ENCODE peak calls at places on chromosomes 3 and 15, in eight cellular contexts. One of them, this sample, is unnamed.

GRCh38 chr15:74302821-74303359 is 64.6 kb downstream of the CYP11A1 start:
- DNase-seq in H1: peak
- DNase-seq in transverse colon: peak
- DNase-seq in HepG2: peak
- DNase-seq in K562: peak
- DNase-seq in esophagus muscularis mucosa: no peak
- DNase-seq in GM12878: no peak
- DNase-seq in stomach: peak
- DNase-seq in this sample: peak

GRCh38 chr3:88954853-88955252 is 152.6 kb upstream of the EPHA3 start:
- DNase-seq in HepG2: no peak
- DNase-seq in K562: no peak
- DNase-seq in stomach: no peak
- DNase-seq in transverse colon: no peak
- DNase-seq in GM12878: no peak
- DNase-seq in H1: no peak
- DNase-seq in esophagus muscularis mucosa: no peak
- DNase-seq in this sample: no peak

GRCh38 chr15:75712668-75713337 is at the start of gene CSPG4:
- DNase-seq in esophagus muscularis mucosa: no peak
- DNase-seq in stomach: peak
- DNase-seq in H1: no peak
- DNase-seq in K562: peak
- DNase-seq in transverse colon: peak
- DNase-seq in HepG2: no peak
- DNase-seq in GM12878: no peak
- DNase-seq in this sample: peak

GRCh38 chr3:11297126-11297525 is 24.9 kb downstream of the ATG7 start:
- DNase-seq in H1: no peak
- DNase-seq in stomach: no peak
- DNase-seq in GM12878: no peak
- DNase-seq in HepG2: no peak
- DNase-seq in K562: no peak
- DNase-seq in esophagus muscularis mucosa: no peak
- DNase-seq in transverse colon: no peak
- DNase-seq in this sample: no peak

GRCh38 chr15:95247068-95247984 is 1016.0 kb downstream of the MCTP2 start:
- DNase-seq in transverse colon: no peak
- DNase-seq in stomach: peak
- DNase-seq in HepG2: peak
- DNase-seq in esophagus muscularis mucosa: no peak
- DNase-seq in H1: no peak
- DNase-seq in GM12878: no peak
- DNase-seq in K562: peak
- DNase-seq in this sample: no peak

GRCh38 chr3:53286727-53287412 is 31.0 kb upstream of the TKT start:
- DNase-seq in H1: no peak
- DNase-seq in transverse colon: no peak
- DNase-seq in HepG2: no peak
- DNase-seq in K562: no peak
- DNase-seq in GM12878: no peak
- DNase-seq in stomach: no peak
- DNase-seq in esophagus muscularis mucosa: no peak
- DNase-seq in this sample: no peak

GRCh38 chr3:39104961-39105686 is 2.3 kb downstream of the GORASP1 start:
- DNase-seq in K562: no peak
- DNase-seq in esophagus muscularis mucosa: no peak
- DNase-seq in HepG2: no peak
- DNase-seq in GM12878: no peak
- DNase-seq in transverse colon: no peak
- DNase-seq in H1: no peak
- DNase-seq in stomach: no peak
- DNase-seq in this sample: no peak

GRCh38 chr3:52896613-52897012 is 735 bp downstream of the STIMATE start:
- DNase-seq in esophagus muscularis mucosa: no peak
- DNase-seq in GM12878: no peak
- DNase-seq in HepG2: no peak
- DNase-seq in stomach: no peak
- DNase-seq in transverse colon: no peak
- DNase-seq in H1: peak
- DNase-seq in K562: no peak
- DNase-seq in this sample: no peak

GRCh38 chr15:57540736-57541135 is 51.0 kb upstream of the MYZAP start:
- DNase-seq in GM12878: peak
- DNase-seq in K562: no peak
- DNase-seq in transverse colon: no peak
- DNase-seq in H1: no peak
- DNase-seq in esophagus muscularis mucosa: no peak
- DNase-seq in stomach: no peak
- DNase-seq in HepG2: no peak
- DNase-seq in this sample: no peak

GRCh38 chr3:172658344-172659245 is 52.3 kb downstream of the NCEH1 start:
- DNase-seq in K562: peak
- DNase-seq in H1: no peak
- DNase-seq in GM12878: no peak
- DNase-seq in transverse colon: no peak
- DNase-seq in stomach: no peak
- DNase-seq in HepG2: peak
- DNase-seq in esophagus muscularis mucosa: peak
- DNase-seq in this sample: no peak

GRCh38 chr15:64749999-64750657 is 25.3 kb downstream of the RBPMS2 start:
- DNase-seq in GM12878: no peak
- DNase-seq in stomach: no peak
- DNase-seq in H1: peak
- DNase-seq in transverse colon: no peak
- DNase-seq in K562: peak
- DNase-seq in esophagus muscularis mucosa: no peak
- DNase-seq in HepG2: no peak
- DNase-seq in this sample: no peak

GRCh38 chr15:90419738-90420487 is 31.9 kb downstream of the IQGAP1 start:
- DNase-seq in HepG2: no peak
- DNase-seq in H1: no peak
- DNase-seq in GM12878: peak
- DNase-seq in esophagus muscularis mucosa: no peak
- DNase-seq in K562: no peak
- DNase-seq in transverse colon: no peak
- DNase-seq in stomach: no peak
- DNase-seq in this sample: no peak

GRCh38 chr15:82197734-82198594 is 64.6 kb downstream of the EFL1 start:
- DNase-seq in esophagus muscularis mucosa: no peak
- DNase-seq in H1: peak
- DNase-seq in HepG2: peak
- DNase-seq in K562: peak
- DNase-seq in stomach: peak
- DNase-seq in GM12878: peak
- DNase-seq in transverse colon: peak
- DNase-seq in this sample: peak

GRCh38 chr3:106534206-106534605 is 665.4 kb upstream of the CBLB start:
- DNase-seq in stomach: no peak
- DNase-seq in K562: no peak
- DNase-seq in transverse colon: peak
- DNase-seq in HepG2: no peak
- DNase-seq in GM12878: no peak
- DNase-seq in esophagus muscularis mucosa: no peak
- DNase-seq in H1: no peak
- DNase-seq in this sample: no peak

GRCh38 chr3:52225452-52226228 is at the start of gene TLR9:
- DNase-seq in esophagus muscularis mucosa: no peak
- DNase-seq in transverse colon: peak
- DNase-seq in stomach: no peak
- DNase-seq in GM12878: peak
- DNase-seq in HepG2: no peak
- DNase-seq in H1: no peak
- DNase-seq in K562: no peak
- DNase-seq in this sample: no peak

GRCh38 chr3:69809076-69809835 is 70.0 kb downstream of the MITF start:
- DNase-seq in K562: no peak
- DNase-seq in GM12878: no peak
- DNase-seq in HepG2: no peak
- DNase-seq in transverse colon: no peak
- DNase-seq in esophagus muscularis mucosa: no peak
- DNase-seq in stomach: no peak
- DNase-seq in H1: no peak
- DNase-seq in this sample: no peak

DNA sequence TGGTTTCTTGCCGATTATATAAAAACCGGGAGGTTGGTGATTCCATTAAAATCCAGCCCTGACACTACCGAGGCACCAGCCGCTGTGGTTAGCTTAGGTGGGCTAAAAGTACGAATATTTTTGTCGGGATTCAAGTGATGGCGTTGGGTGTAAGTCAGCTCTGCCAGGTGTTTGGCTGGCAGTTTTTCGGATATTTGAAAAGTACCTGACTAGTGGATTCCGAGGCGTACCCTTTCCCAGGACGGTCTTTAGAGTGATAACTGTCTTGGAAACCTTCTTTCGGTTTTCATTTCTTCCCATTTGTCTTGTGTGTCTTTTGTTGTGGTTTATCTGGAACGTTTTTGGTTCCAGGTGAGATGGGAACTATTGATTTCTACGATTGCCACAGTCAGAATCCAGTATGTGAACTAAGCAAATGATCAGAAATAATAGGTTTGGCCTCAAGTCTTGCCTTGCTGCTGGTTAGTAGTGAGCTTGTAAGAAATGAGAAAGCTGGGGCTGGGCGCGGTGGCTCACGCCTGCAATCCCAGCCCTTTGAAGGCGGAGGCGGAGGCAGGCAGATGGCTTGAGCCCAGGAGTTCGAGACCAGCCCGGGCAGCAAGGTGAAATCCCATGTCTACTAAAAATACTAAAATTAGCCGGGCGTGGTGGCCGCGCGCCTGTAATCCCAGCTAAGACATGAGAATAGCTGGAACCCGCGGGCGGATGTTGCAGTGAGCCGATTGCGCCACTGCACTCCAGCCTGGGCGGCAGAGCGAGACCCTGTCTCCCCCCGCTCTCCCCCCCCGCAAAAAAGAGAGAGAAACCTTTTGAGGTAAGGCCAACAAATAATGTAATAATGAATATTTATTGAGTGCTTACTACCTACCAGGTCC is 1.4 kb downstream of the FYTTD1 start:
- DNase-seq in HepG2: no peak
- DNase-seq in GM12878: no peak
- DNase-seq in transverse colon: peak
- DNase-seq in K562: no peak
- DNase-seq in esophagus muscularis mucosa: no peak
- DNase-seq in H1: no peak
- DNase-seq in stomach: peak
- DNase-seq in this sample: peak
- TF ChIP-seq POLR2AphosphoS5 in HepG2: no peak
- TF ChIP-seq POLR2AphosphoS5 in GM12878: peak
- TF ChIP-seq POLR2AphosphoS5 in transverse colon: no peak
- TF ChIP-seq POLR2AphosphoS5 in K562: no peak
- TF ChIP-seq POLR2AphosphoS5 in esophagus muscularis mucosa: peak
- TF ChIP-seq POLR2AphosphoS5 in H1: no peak
- TF ChIP-seq POLR2AphosphoS5 in stomach: peak
- TF ChIP-seq POLR2AphosphoS5 in this sample: peak

DNA sequence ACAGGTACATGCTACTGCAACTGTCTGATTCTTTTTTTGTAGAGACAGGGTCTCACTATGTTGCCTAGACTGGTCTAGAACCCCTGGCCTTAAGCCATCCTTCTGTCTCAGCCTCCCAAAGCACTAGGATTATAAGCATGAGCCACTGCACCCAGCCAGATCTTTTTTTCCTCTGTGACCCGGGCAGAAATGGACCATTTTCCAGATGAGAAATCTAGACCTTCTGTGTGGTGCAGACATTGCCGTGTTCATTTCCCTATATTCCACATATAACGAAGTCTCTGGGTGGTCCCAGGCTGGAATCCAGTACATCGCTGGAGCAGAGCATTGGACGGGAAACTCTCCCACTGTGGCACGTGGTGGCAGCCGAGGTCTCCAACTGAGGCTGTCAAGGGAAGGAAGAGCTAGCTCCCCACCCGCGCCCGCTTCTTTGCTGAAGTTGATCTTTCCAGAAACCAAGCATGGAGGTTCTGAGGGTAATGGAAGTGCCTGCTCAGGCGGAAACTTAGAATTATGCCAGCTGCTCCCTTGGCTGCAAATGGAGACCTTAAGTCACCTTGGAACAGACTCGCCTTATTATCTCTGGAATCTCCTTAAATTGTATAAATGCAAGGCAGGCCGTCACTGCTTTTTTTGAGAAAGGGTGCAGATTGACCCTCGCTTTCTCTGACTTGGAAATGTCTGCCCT is 23.1 kb upstream of the TXNRD3 start:
- DNase-seq in GM12878: no peak
- DNase-seq in transverse colon: no peak
- DNase-seq in H1: no peak
- DNase-seq in K562: no peak
- DNase-seq in stomach: no peak
- DNase-seq in esophagus muscularis mucosa: peak
- DNase-seq in HepG2: no peak
- DNase-seq in this sample: no peak
- H3K4me3 ChIP-seq in GM12878: no peak
- H3K4me3 ChIP-seq in transverse colon: no peak
- H3K4me3 ChIP-seq in H1: no peak
- H3K4me3 ChIP-seq in K562: no peak
- H3K4me3 ChIP-seq in stomach: no peak
- H3K4me3 ChIP-seq in esophagus muscularis mucosa: no peak
- H3K4me3 ChIP-seq in HepG2: no peak
- H3K4me3 ChIP-seq in this sample: no peak

GRCh38 chr3:18868911-18869689 is 279.2 kb upstream of the KCNH8 start:
- DNase-seq in H1: no peak
- DNase-seq in stomach: no peak
- DNase-seq in GM12878: no peak
- DNase-seq in K562: no peak
- DNase-seq in HepG2: no peak
- DNase-seq in transverse colon: no peak
- DNase-seq in esophagus muscularis mucosa: no peak
- DNase-seq in this sample: no peak
- TF ChIP-seq EP300 in H1: no peak
- TF ChIP-seq EP300 in stomach: no peak
- TF ChIP-seq EP300 in GM12878: no peak
- TF ChIP-seq EP300 in K562: no peak
- TF ChIP-seq EP300 in HepG2: no peak
- TF ChIP-seq EP300 in transverse colon: no peak
- TF ChIP-seq EP300 in esophagus muscularis mucosa: no peak
- TF ChIP-seq EP300 in this sample: no peak

GRCh38 chr3:111956995-111957736 is 21.7 kb upstream of the ABHD10 start:
- DNase-seq in K562: no peak
- DNase-seq in transverse colon: no peak
- DNase-seq in GM12878: no peak
- DNase-seq in esophagus muscularis mucosa: no peak
- DNase-seq in stomach: no peak
- DNase-seq in H1: peak
- DNase-seq in HepG2: no peak
- DNase-seq in this sample: no peak
- TF ChIP-seq POLR2AphosphoS5 in K562: no peak
- TF ChIP-seq POLR2AphosphoS5 in transverse colon: no peak
- TF ChIP-seq POLR2AphosphoS5 in GM12878: no peak
- TF ChIP-seq POLR2AphosphoS5 in esophagus muscularis mucosa: no peak
- TF ChIP-seq POLR2AphosphoS5 in stomach: no peak
- TF ChIP-seq POLR2AphosphoS5 in H1: no peak
- TF ChIP-seq POLR2AphosphoS5 in HepG2: no peak
- TF ChIP-seq POLR2AphosphoS5 in this sample: peak

GRCh38 chr15:65870889-65871533 is 1.7 kb downstream of the RAB11A start:
- DNase-seq in K562: peak
- DNase-seq in GM12878: no peak
- DNase-seq in transverse colon: no peak
- DNase-seq in stomach: no peak
- DNase-seq in H1: no peak
- DNase-seq in HepG2: peak
- DNase-seq in esophagus muscularis mucosa: no peak
- DNase-seq in this sample: no peak
- H3K4me3 ChIP-seq in K562: peak
- H3K4me3 ChIP-seq in GM12878: peak
- H3K4me3 ChIP-seq in transverse colon: peak
- H3K4me3 ChIP-seq in stomach: peak
- H3K4me3 ChIP-seq in H1: peak
- H3K4me3 ChIP-seq in HepG2: peak
- H3K4me3 ChIP-seq in esophagus muscularis mucosa: peak
- H3K4me3 ChIP-seq in this sample: peak

GRCh38 chr3:99962703-99963102 is 145.0 kb downstream of the CMSS1 start:
- DNase-seq in stomach: no peak
- DNase-seq in K562: no peak
- DNase-seq in GM12878: no peak
- DNase-seq in HepG2: no peak
- DNase-seq in H1: no peak
- DNase-seq in transverse colon: no peak
- DNase-seq in esophagus muscularis mucosa: no peak
- DNase-seq in this sample: no peak
- TF ChIP-seq EP300 in stomach: no peak
- TF ChIP-seq EP300 in K562: no peak
- TF ChIP-seq EP300 in GM12878: no peak
- TF ChIP-seq EP300 in HepG2: no peak
- TF ChIP-seq EP300 in H1: no peak
- TF ChIP-seq EP300 in transverse colon: no peak
- TF ChIP-seq EP300 in esophagus muscularis mucosa: no peak
- TF ChIP-seq EP300 in this sample: no peak